ENCODE peak calls at places on chromosomes 13 and 19, in eight cellular contexts. T, K, H, N, X, W, F and P are unnamed samples.

GRCh38 chr13:83386609-83387008 is 495.7 kb downstream of the SLITRK1 start:
- DNase-seq in T (no peak), K (no peak), H (no peak), N (no peak), X (no peak), W (no peak), F (no peak), P (no peak)

GRCh38 chr13:102484329-102484728 is 82.5 kb upstream of the FGF14 start:
- DNase-seq in T (peak), K (no peak), H (no peak), N (no peak), X (peak), W (no peak), F (no peak), P (no peak)

GRCh38 chr13:93977986-93978385 is 501.5 kb downstream of the DCT start:
- DNase-seq in T (no peak), K (no peak), H (no peak), N (no peak), X (no peak), W (no peak), F (no peak), P (no peak)

GRCh38 chr13:34411881-34412280 is 530.2 kb upstream of the NBEA start:
- DNase-seq in T (no peak), K (no peak), H (no peak), N (no peak), X (no peak), W (no peak), F (no peak), P (no peak)

GRCh38 chr13:27595055-27595811 is 25.1 kb downstream of the LNX2 start:
- DNase-seq in T (no peak), K (no peak), H (no peak), N (no peak), X (no peak), W (no peak), F (no peak), P (no peak)

GRCh38 chr13:100544866-100545683 is 43.5 kb downstream of the GGACT start:
- DNase-seq in T (no peak), K (no peak), H (no peak), N (no peak), X (peak), W (no peak), F (no peak), P (no peak)

GRCh38 chr13:79724348-79725103 is 243.6 kb downstream of the NDFIP2 start:
- DNase-seq in T (no peak), K (no peak), H (no peak), N (no peak), X (peak), W (peak), F (no peak), P (no peak)

GRCh38 chr19:18294467-18294864 is 13.0 kb upstream of the JUND start:
- DNase-seq in T (peak), K (peak), H (no peak), N (peak), X (peak), W (peak), F (peak), P (peak)

GRCh38 chr13:95136638-95137037 is 164.6 kb downstream of the ABCC4 start:
- DNase-seq in T (no peak), K (no peak), H (no peak), N (no peak), X (no peak), W (no peak), F (no peak), P (no peak)

GRCh38 chr13:51283361-51283760 is 56.1 kb upstream of the SERPINE3 start:
- DNase-seq in T (no peak), K (no peak), H (no peak), N (no peak), X (no peak), W (no peak), F (no peak), P (no peak)

GRCh38 chr13:42832341-42833153 is 51.2 kb downstream of the FAM216B start:
- DNase-seq in T (no peak), K (no peak), H (no peak), N (no peak), X (peak), W (peak), F (no peak), P (peak)

GRCh38 chr19:49589391-49589790 is 1.6 kb upstream of the PRR12 start:
- DNase-seq in T (no peak), K (no peak), H (no peak), N (no peak), X (no peak), W (no peak), F (no peak), P (no peak)

GRCh38 chr13:111159362-111160320 is 44.5 kb downstream of the ARHGEF7 start:
- DNase-seq in T (no peak), K (no peak), H (no peak), N (no peak), X (no peak), W (no peak), F (no peak), P (no peak)

GRCh38 chr13:23654111-23655110 is 84.2 kb downstream of the TNFRSF19 start:
- DNase-seq in T (no peak), K (no peak), H (no peak), N (no peak), X (peak), W (no peak), F (no peak), P (no peak)

GRCh38 chr19:52369463-52370340 is at the start of gene ZNF880:
- DNase-seq in T (peak), K (no peak), H (peak), N (peak), X (peak), W (peak), F (peak), P (peak)

GRCh38 chr13:45916036-45916435 is 64.5 kb upstream of the SIAH3 start:
- DNase-seq in T (no peak), K (no peak), H (no peak), N (no peak), X (no peak), W (no peak), F (no peak), P (no peak)

GRCh38 chr19:3479819-3480215 is 508 bp downstream of the SMIM24 start:
- DNase-seq in T (no peak), K (peak), H (no peak), N (peak), X (peak), W (no peak), F (no peak), P (no peak)

GRCh38 chr13:54573186-54573585 is 1544.6 kb downstream of the OLFM4 start:
- DNase-seq in T (no peak), K (no peak), H (no peak), N (no peak), X (no peak), W (no peak), F (no peak), P (no peak)

GRCh38 chr19:49338691-49339363 is 3.6 kb downstream of the CD37 start:
- DNase-seq in T (peak), K (peak), H (no peak), N (no peak), X (peak), W (peak), F (peak), P (no peak)

GRCh38 chr13:103431880-103432279 is 365.7 kb upstream of the SLC10A2 start:
- DNase-seq in T (no peak), K (no peak), H (no peak), N (no peak), X (no peak), W (no peak), F (no peak), P (no peak)

GRCh38 chr13:29480893-29481525 is 114.5 kb downstream of the SLC7A1 start:
- DNase-seq in T (no peak), K (no peak), H (no peak), N (no peak), X (no peak), W (no peak), F (no peak), P (no peak)

GRCh38 chr19:39154084-39154625 is 28.6 kb downstream of the PAK4 start:
- DNase-seq in T (no peak), K (no peak), H (no peak), N (no peak), X (peak), W (no peak), F (no peak), P (no peak)

GRCh38 chr19:3075605-3076431 is 13.5 kb upstream of the TLE5 start:
- DNase-seq in T (peak), K (peak), H (no peak), N (peak), X (peak), W (peak), F (peak), P (no peak)

GRCh38 chr13:100630564-100630963 is 42.0 kb upstream of the GGACT start:
- DNase-seq in T (peak), K (no peak), H (no peak), N (no peak), X (no peak), W (no peak), F (no peak), P (no peak)

DNA sequence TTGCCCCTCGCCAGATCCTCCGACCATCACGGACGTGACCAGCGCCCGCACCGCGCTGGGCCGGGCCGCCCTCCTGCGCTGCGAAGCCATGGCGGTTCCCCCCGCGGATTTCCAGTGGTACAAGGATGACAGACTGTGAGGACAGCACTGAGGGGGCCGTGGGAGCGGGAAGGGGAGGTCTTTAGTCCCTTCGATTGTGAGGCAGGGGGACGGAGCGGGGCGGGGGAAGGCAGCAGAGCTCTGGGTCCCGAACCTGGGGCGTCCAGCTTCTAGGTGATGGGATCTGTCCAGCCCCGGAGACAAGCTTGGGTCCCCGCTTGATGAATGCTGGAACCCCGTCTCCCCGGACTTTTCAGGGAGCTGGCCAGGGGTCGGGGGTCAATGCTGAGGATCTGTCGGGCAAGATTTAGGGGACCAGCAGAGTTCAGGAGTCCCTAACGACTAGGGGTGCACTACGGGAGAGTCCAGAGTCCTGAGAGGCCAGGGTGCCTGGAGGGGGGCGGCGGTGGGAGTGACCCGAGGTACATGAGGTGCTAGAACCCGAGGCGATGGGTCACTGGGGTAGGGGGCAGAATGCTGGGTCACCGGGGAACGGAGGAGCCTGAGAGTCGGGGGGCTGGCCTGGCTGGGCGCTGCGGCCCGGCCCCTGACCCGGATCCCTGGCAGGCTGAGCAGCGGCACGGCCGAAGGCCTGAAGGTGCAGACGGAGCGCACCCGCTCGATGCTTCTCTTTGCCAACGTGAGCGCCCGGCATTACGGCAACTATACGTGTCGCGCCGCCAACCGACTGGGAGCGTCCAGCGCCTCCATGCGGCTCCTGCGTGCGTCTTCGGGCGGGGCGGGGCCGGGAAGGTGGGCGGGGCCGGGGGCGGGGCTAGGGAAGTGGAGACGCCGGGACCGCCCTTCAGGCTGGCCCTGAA is 14.6 kb downstream of the VSIG10L start:
- DNase-seq in T (peak), K (no peak), H (no peak), N (peak), X (peak), W (peak), F (no peak), P (peak)
- TF ChIP-seq CTCF in T (peak), K (no peak), H (no peak), N (no peak), X (no peak), W (no peak), F (no peak), P (peak)

GRCh38 chr19:33214621-33215020 is 11.0 kb downstream of the SLC7A10 start:
- DNase-seq in T (peak), K (no peak), H (no peak), N (no peak), X (peak), W (no peak), F (no peak), P (no peak)
- TF ChIP-seq CTCF in T (peak), K (no peak), H (no peak), N (no peak), X (peak), W (peak), F (no peak), P (no peak)

GRCh38 chr13:41059896-41060722 is 1.2 kb upstream of the WBP4 start:
- DNase-seq in T (peak), K (peak), H (no peak), N (peak), X (peak), W (peak), F (peak), P (peak)
- TF ChIP-seq CTCF in T (peak), K (peak), H (peak), N (no peak), X (peak), W (peak), F (no peak), P (peak)

GRCh38 chr19:33685541-33685940 is 63.8 kb downstream of the CHST8 start:
- DNase-seq in T (no peak), K (no peak), H (no peak), N (no peak), X (no peak), W (no peak), F (no peak), P (peak)
- TF ChIP-seq CTCF in T (no peak), K (no peak), H (no peak), N (no peak), X (no peak), W (no peak), F (no peak), P (no peak)

GRCh38 chr19:12156254-12157058 is at the start of gene ZNF625:
- DNase-seq in T (peak), K (peak), H (no peak), N (peak), X (peak), W (peak), F (peak), P (peak)
- TF ChIP-seq CTCF in T (no peak), K (no peak), H (no peak), N (no peak), X (no peak), W (no peak), F (no peak), P (no peak)

GRCh38 chr13:75947448-75947847 is 311.3 kb downstream of the LMO7 start:
- DNase-seq in T (no peak), K (no peak), H (no peak), N (no peak), X (no peak), W (no peak), F (no peak), P (no peak)
- TF ChIP-seq CTCF in T (no peak), K (no peak), H (no peak), N (no peak), X (no peak), W (no peak), F (no peak), P (no peak)